ENCODE peak calls at places on chromosomes 7 and 10, in four cellular contexts. T is substantia nigra, J is AG04450, A is colonic mucosa. P is an unnamed sample.
A peak's percentile ranks its signal among the peaks of the same experiment; 100 is the strongest.

GRCh38 chr7:16739863-16740622 is 13.5 kb upstream of the TSPAN13 start:
- DNase-seq in T (no peak), A (peak; percentile 56), J (peak; percentile 90), P (peak; percentile 95)

GRCh38 chr10:126917975-126918908 is 13.0 kb downstream of the DOCK1 start:
- DNase-seq in T (peak; percentile 75), J (no peak), A (no peak), P (no peak)

GRCh38 chr10:71531485-71532446 is 135.0 kb downstream of the CDH23 start:
- DNase-seq in J (no peak), T (no peak), A (no peak), P (no peak)

GRCh38 chr10:3145366-3145765 is 27.2 kb downstream of the PITRM1 start:
- DNase-seq in T (no peak), A (no peak), J (no peak), P (no peak)

GRCh38 chr7:100483728-100484635 is at the start of gene NYAP1:
- DNase-seq in A (peak; percentile 64), T (peak; percentile 59), J (no peak), P (no peak)

GRCh38 chr7:11970132-11970531 is 138.1 kb upstream of the THSD7A start:
- DNase-seq in T (no peak), A (no peak), J (no peak), P (no peak)

GRCh38 chr7:77738382-77738781 is 42.1 kb downstream of the RSBN1L start:
- DNase-seq in A (no peak), T (no peak), J (no peak), P (no peak)

GRCh38 chr7:75757860-75758259 is 14.2 kb downstream of the CCL26 start:
- DNase-seq in J (no peak), T (no peak), A (no peak), P (no peak)

GRCh38 chr10:124916585-124917167 is 25.2 kb upstream of the ZRANB1 start:
- DNase-seq in A (peak; percentile 97), J (peak; percentile 80), T (peak; percentile 97), P (peak; percentile 68)

GRCh38 chr7:104862719-104863118 is 151.3 kb upstream of the KMT2E start:
- DNase-seq in J (no peak), A (no peak), T (no peak), P (no peak)

GRCh38 chr10:3636356-3637181 is 148.4 kb downstream of the KLF6 start:
- DNase-seq in A (no peak), T (no peak), J (no peak), P (no peak)

GRCh38 chr10:34178756-34179155 is 636.3 kb downstream of the PARD3 start:
- DNase-seq in T (no peak), A (no peak), J (no peak), P (no peak)

GRCh38 chr10:130960531-130960930 is 351.0 kb downstream of the TCERG1L start:
- DNase-seq in J (no peak), T (no peak), A (no peak), P (no peak)

GRCh38 chr10:110221721-110222261 is 14.4 kb downstream of the MXI1 start:
- DNase-seq in T (peak; percentile 74), A (peak; percentile 54), J (peak; percentile 88), P (no peak)
- H3K27ac ChIP-seq in T (peak overlapping the region; percentile 79), A (peak overlapping the region; percentile 13), J (peak overlapping the region; percentile 97), P (no peak overlapping the region)

DNA sequence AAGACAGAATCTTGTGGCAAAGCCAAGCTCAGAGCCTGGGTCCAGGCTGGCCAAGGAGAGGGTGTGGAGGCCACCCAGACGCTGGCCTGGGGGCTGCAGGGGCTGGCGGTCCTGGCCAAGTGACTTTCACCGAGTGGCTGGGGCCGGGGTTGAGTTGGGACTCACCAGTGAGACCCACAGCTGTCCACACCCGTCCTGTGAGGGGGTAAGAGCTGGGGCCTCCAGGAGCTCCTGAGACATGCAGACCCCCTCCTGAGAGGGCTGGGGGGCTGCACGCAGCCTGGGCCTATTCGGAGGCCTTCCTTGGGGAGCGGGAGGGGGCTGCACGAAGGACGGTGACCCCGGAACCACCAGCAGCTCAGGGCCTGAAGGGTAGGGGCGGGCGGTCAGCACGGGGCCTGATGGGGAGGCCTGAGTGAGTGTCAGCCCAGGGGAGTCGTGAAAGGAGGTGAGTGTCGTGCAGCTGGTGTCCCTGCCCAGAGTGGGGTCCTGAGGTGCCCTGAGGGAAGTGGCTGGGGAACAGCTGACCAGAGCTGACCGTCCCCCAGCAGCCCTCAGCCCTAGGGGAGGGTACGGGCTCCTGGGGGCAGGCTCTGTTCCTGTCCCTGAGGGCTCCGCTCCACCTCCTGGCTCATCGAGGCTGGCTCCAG is 100.9 kb downstream of the FOXL3 start:
- DNase-seq in A (peak; percentile 12), J (no peak), T (no peak), P (no peak)
- H3K27ac ChIP-seq in A (no peak overlapping the region), J (no peak overlapping the region), T (no peak overlapping the region), P (no peak overlapping the region)

GRCh38 chr10:31583358-31583757 is 264.3 kb downstream of the ZEB1 start:
- DNase-seq in J (no peak), T (no peak), A (no peak), P (no peak)

GRCh38 chr10:31581741-31582323 is 262.8 kb downstream of the ZEB1 start:
- DNase-seq in J (no peak), A (no peak), T (no peak), P (no peak)

GRCh38 chr10:31580646-31581045 is 261.6 kb downstream of the ZEB1 start:
- DNase-seq in A (no peak), T (no peak), J (no peak), P (no peak)

GRCh38 chr10:31584098-31584631 is 265.1 kb downstream of the ZEB1 start:
- DNase-seq in T (no peak), A (no peak), J (no peak), P (no peak)

GRCh38 chr10:31582365-31583052 is 263.5 kb downstream of the ZEB1 start:
- DNase-seq in A (no peak), J (no peak), T (no peak), P (no peak)
- H3K27ac ChIP-seq in A (peak overlapping the region; percentile 40), J (no peak overlapping the region), T (no peak overlapping the region), P (no peak overlapping the region)

GRCh38 chr10:113858541-113858940 is 4.1 kb downstream of the NHLRC2 start:
- DNase-seq in A (no peak), T (no peak), J (no peak), P (no peak)

GRCh38 chr10:113854757-113855626 is 531 bp downstream of the NHLRC2 start:
- DNase-seq in T (peak; percentile 49), A (peak; percentile 62), J (no peak), P (no peak)

GRCh38 chr10:113857210-113857609 is 2.7 kb downstream of the NHLRC2 start:
- DNase-seq in T (no peak), A (no peak), J (no peak), P (no peak)

GRCh38 chr10:113854019-113854756 is at the start of the genes DCLRE1A and NHLRC2:
- DNase-seq in J (peak; percentile 30), T (peak; percentile 68), A (peak; percentile 87), P (peak; percentile 10)

DNA sequence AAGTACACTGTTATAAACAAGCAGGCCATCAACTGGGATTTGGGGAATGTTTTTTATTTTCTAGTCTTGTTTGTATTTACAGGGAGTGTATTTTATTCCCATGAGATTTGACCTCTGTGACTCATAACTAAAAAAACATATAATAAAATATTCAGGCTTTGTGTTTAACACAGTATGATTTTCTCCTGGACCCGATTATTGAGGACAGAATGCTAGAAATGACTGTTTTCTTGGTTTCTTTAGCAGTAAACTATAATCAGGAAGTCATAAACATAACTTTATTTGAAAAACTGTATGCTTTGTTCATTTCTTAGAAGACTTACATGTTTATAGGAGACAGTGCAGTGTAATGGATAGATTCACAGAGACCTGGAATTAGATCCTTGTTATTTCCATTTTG is 2.1 kb downstream of the NHLRC2 start:
- DNase-seq in J (no peak), A (no peak), T (no peak), P (no peak)
- H3K27ac ChIP-seq in J (no peak overlapping the region), A (no peak overlapping the region), T (no peak overlapping the region), P (no peak overlapping the region)

GRCh38 chr10:119246862-119247549 is 39.6 kb downstream of the GRK5 start:
- DNase-seq in T (no peak), J (peak; percentile 81), A (no peak), P (no peak)
- H3K27ac ChIP-seq in T (no peak overlapping the region), J (peak overlapping the region; percentile 89), A (peak overlapping the region; percentile 16), P (peak overlapping the region; percentile 35)

GRCh38 chr10:111079781-111080180 is 3.0 kb downstream of the ADRA2A start:
- DNase-seq in T (no peak), J (no peak), A (no peak), P (no peak)
- H3K27ac ChIP-seq in T (no peak overlapping the region), J (no peak overlapping the region), A (no peak overlapping the region), P (no peak overlapping the region)

P was measured in epithelial cell of prostate.